ENCODE peak calls at places on chromosomes 4 and X, in five cellular contexts. E is CD8-positive, alpha-beta T cell; Q is fibroblast of lung; D is upper lobe of right lung; H is heart right ventricle. V is an unnamed sample. For H3K4me1 and H3K27me3, the result is how much of the 10 kb centered on the place peaks cover.

GRCh38 chrX:113644426-113644825 is 803.8 kb upstream of the AMOT start:
- DNase-seq in H (no peak), E (no peak), Q (peak), D (no peak), V (no peak)

GRCh38 chrX:144946696-144947095 is 300.6 kb upstream of the SPANXN1 start:
- DNase-seq in D (no peak), Q (no peak), H (no peak), E (no peak), V (no peak)

GRCh38 chr4:177660223-177660622 is 218.0 kb upstream of the AGA start:
- DNase-seq in E (no peak), Q (no peak), D (no peak), H (no peak), V (no peak)

GRCh38 chrX:1686642-1687041 is 71.8 kb downstream of the ASMT start:
- DNase-seq in Q (peak), H (no peak), E (no peak), D (no peak), V (no peak)

GRCh38 chrX:124555036-124555595 is 208.8 kb downstream of the SH2D1A start:
- DNase-seq in D (no peak), Q (peak), H (no peak), E (no peak), V (no peak)

GRCh38 chr4:82201805-82202636 is 171.8 kb downstream of the HNRNPD start:
- DNase-seq in D (no peak), Q (peak), E (peak), H (no peak), V (no peak)

GRCh38 chrX:33188286-33188685 is 23.1 kb downstream of the DMD start:
- DNase-seq in H (no peak), E (no peak), D (no peak), Q (no peak), V (no peak)

GRCh38 chrX:10608099-10608498 is 12.3 kb downstream of the MID1 start:
- DNase-seq in Q (peak), H (no peak), D (no peak), E (no peak), V (no peak)

GRCh38 chr4:112170451-112170993 is 25.3 kb downstream of the FAM241A start:
- DNase-seq in E (no peak), D (no peak), Q (peak), H (no peak), V (no peak)

GRCh38 chrX:24149346-24150050 is at the start of gene ZFX:
- DNase-seq in H (peak), Q (peak), E (peak), D (peak), V (no peak)

GRCh38 chr4:176400816-176401461 is 81.2 kb downstream of the SPCS3 start:
- DNase-seq in H (no peak), D (no peak), E (no peak), Q (peak), V (no peak)

GRCh38 chr4:122879001-122879400 is 43.4 kb downstream of the NUDT6 start:
- DNase-seq in D (no peak), H (no peak), Q (peak), E (no peak), V (no peak)

GRCh38 chrX:18899796-18900380 is 84.0 kb downstream of the PHKA2 start:
- DNase-seq in D (no peak), E (no peak), H (no peak), Q (peak), V (no peak)

GRCh38 chrX:123788744-123789143 is 55.9 kb upstream of the THOC2 start:
- DNase-seq in H (no peak), E (no peak), Q (no peak), D (no peak), V (no peak)

GRCh38 chrX:120514236-120514635 is 45.1 kb upstream of the LAMP2 start:
- DNase-seq in H (no peak), E (no peak), D (no peak), Q (peak), V (no peak)

GRCh38 chr4:36280555-36280954 is 861 bp upstream of the DTHD1 start:
- DNase-seq in E (no peak), H (no peak), Q (peak), D (no peak), V (no peak)

GRCh38 chr4:128686032-128686465 is 123.5 kb upstream of the JADE1 start:
- DNase-seq in H (no peak), D (no peak), E (no peak), Q (peak), V (no peak)

GRCh38 chr4:114694770-114695169 is 96.2 kb downstream of the UGT8 start:
- DNase-seq in H (no peak), D (no peak), Q (peak), E (no peak), V (no peak)

GRCh38 chrX:28472926-28473325 is 114.3 kb upstream of the IL1RAPL1 start:
- DNase-seq in H (no peak), D (no peak), E (no peak), Q (no peak), V (no peak)

GRCh38 chrX:1248381-1249061 is 20.1 kb upstream of the CSF2RA start:
- DNase-seq in E (no peak), D (no peak), H (peak), Q (no peak), V (no peak)

GRCh38 chr4:78032446-78032845 is 24.7 kb upstream of the FRAS1 start:
- DNase-seq in D (no peak), H (no peak), Q (no peak), E (no peak), V (no peak)

GRCh38 chrX:153900806-153901752 is 3.4 kb upstream of the AVPR2 start:
- DNase-seq in H (peak), Q (peak), E (peak), D (peak), V (no peak)

GRCh38 chrX:97482901-97483300 is 599.2 kb downstream of the RPA4 start:
- DNase-seq in E (no peak), H (no peak), D (no peak), Q (no peak), V (no peak)

GRCh38 chr4:150139297-150139696 is 61.1 kb downstream of the DCLK2 start:
- DNase-seq in D (no peak), Q (peak), H (no peak), E (no peak), V (no peak)

GRCh38 chr4:128707864-128708263 is 101.6 kb upstream of the JADE1 start:
- DNase-seq in Q (peak), D (no peak), H (no peak), E (no peak), V (no peak)

GRCh38 chr4:81743731-81744465 is 272.2 kb upstream of the RASGEF1B start:
- DNase-seq in D (no peak), H (no peak), Q (no peak), E (no peak), V (no peak)

GRCh38 chr4:174154455-174154854 is 129.0 kb downstream of the FBXO8 start:
- DNase-seq in Q (peak), H (no peak), E (no peak), D (no peak), V (no peak)

GRCh38 chr4:163063891-163064290 is 102.8 kb downstream of the NAF1 start:
- DNase-seq in D (no peak), E (no peak), Q (peak), H (no peak), V (no peak)

GRCh38 chr4:152807294-152807829 is 27.6 kb downstream of the ARFIP1 start:
- DNase-seq in H (no peak), Q (peak), E (no peak), D (no peak), V (no peak)
- TF ChIP-seq CTCF in H (no peak), Q (no peak), E (no peak), D (no peak), V (no peak)

DNA sequence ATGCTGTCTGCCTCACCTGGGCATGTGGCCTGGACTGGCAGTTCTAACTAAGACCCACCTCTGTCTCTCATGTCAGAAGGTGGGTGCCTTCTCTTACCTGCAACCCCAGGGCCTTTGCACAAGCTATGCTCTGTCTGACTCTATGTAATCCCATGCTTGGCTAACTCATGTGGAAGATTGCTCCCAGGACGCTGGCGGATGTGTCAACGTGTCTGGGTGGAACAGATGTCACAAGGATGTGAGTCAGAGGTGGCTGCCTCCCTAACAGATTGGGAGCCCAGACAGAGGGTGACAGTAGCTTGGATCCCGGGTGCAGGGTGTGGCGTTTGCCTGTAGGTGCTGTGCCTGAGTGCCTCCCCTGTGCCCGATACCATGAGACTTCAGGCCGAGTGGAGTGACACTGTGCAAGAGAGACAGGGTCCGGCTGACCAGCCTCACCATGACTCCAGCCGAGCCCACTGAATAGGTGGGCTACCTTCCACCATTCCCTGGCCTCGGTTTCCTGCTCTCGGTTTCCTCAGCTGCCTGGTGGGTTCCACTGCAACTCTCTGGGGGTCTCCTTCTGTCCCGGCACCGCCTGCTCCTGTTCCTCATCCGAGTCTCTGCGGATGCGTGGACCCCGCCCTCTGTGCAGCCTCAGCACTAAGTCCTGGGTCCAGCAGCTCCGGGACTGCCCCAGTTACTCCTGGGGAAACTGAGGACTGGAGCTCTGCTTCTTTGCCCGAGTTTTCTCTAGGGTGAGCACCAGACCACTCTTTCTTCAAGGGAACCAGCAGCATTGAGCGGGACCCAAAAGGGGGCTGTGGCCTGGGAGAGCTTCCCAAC is 11.0 kb downstream of the SH3BP2 start:
- DNase-seq in H (peak), D (peak), E (no peak), Q (no peak), V (no peak)
- H3K4me1 ChIP-seq in H (half or more), D (half or more), E (under half), Q (under half), V (under half)

DNA sequence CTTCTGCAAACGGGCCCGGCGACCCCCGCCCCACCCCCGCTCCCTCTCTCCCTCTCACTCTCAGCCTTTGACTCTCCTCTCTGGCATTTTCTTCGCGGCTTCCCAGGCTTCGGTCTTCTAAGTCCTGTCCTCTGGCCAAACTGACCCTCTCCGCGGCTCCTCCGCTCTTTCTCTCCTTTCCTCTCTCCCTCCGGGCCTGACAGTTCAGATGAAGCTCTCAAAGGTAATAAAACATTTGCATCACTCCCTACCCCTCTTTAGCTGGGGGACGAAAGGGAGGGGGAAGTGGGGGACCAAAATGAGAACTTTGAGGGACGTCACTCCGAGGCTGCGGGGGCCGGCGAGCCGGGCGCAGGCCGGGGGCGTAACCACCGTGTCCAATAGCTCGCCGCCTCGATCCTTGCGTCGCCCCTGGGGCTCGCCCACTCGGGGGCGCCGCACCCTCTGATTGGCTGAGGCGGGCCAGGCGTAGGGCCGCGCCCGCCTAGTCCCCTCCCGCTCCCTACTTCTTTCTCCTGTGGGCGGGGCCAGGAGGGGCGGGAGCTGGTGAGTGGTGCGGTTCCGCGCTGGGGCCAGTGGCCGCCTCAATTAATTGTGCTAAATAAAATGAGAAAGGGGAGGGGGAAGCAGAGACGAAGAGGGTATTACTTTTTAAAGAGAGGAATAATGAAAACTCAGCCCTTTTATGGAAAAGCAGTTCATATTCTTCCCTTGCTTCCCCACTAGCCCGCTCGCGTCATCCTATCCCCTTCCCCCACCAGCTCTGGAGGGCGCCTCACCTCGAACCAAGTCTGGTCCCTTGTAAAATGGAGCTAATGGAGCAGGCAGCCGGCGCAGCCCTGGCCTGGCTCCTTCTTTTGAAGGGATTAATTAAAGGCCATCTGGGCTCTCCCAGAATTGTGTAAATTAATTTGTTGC is at the start of gene NKX6-1:
- DNase-seq in D (peak), H (no peak), Q (peak), E (no peak), V (peak)
- H3K27me3 ChIP-seq in D (half or more), H (half or more), Q (half or more), E (half or more), V (under half)

GRCh38 chrX:13598877-13599276 is 29.5 kb downstream of the EGFL6 start:
- DNase-seq in E (no peak), D (no peak), H (no peak), Q (no peak), V (no peak)
- TF ChIP-seq CTCF in E (no peak), D (no peak), H (no peak), Q (peak), V (no peak)

DNA sequence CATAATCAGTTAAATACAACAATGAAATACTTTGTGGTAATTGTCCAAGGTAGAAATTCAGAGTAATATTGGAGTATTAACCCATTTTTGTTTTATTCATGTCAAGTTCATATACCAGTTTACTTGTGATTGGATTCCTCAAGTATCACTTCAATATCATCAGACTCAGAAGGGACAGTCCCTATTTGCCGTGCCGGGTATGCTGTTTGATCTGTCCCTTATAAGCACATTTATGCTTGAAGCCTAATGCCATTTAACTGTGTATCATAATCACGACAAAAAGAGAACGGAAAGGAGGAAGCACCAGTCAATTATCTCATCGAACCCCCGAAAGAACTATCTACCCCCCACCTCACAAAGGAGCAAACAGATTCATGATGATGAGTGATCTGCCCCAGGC is 171.0 kb upstream of the TBL1X start:
- DNase-seq in E (no peak), H (no peak), D (no peak), Q (no peak), V (no peak)
- H3K4me1 ChIP-seq in E (under half), H (under half), D (under half), Q (under half), V (under half)

GRCh38 chrX:107449490-107450175 is at the start of gene FRMPD3:
- DNase-seq in D (no peak), E (no peak), H (no peak), Q (no peak), V (no peak)
- H3K27me3 ChIP-seq in D (under half), E (under half), H (under half), Q (under half), V (under half)

GRCh38 chr4:65190780-65191179 is 479.5 kb downstream of the EPHA5 start:
- DNase-seq in D (no peak), Q (no peak), E (no peak), H (no peak), V (no peak)

GRCh38 chr4:65193985-65194384 is 476.3 kb downstream of the EPHA5 start:
- DNase-seq in E (no peak), D (no peak), Q (no peak), H (no peak), V (no peak)

GRCh38 chr4:65195666-65196065 is 474.6 kb downstream of the EPHA5 start:
- DNase-seq in Q (no peak), E (no peak), D (no peak), H (no peak), V (no peak)

GRCh38 chr4:65195002-65195401 is 475.3 kb downstream of the EPHA5 start:
- DNase-seq in H (no peak), E (no peak), Q (no peak), D (no peak), V (no peak)
- TF ChIP-seq CTCF in H (no peak), E (no peak), Q (no peak), D (no peak), V (no peak)

DNA sequence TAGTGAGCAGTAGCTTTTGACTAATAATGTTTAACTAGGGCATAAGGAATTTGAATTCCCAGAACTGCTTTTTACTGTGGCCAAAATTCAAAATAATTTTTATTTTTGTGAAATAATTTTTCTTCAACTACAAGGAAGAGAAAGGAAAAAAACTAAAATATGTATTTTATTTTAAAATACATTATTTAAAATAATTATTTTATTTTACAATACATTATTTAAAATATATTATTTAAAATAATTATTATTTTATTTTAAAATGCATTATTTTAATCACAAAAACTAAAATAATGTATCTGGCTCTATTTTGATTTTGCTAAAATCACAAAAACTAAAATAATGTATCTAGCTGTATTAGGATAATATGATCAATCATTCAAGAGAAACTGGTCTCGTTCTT is 210.4 kb downstream of the RELL1 start:
- DNase-seq in H (no peak), Q (no peak), D (no peak), E (no peak), V (no peak)
- H3K4me1 ChIP-seq in H (under half), Q (under half), D (under half), E (under half), V (under half)

GRCh38 chr4:186345184-186345583 is 79.2 kb downstream of the F11 start:
- DNase-seq in Q (no peak), E (no peak), H (no peak), D (no peak), V (no peak)
- H3K27me3 ChIP-seq in Q (under half), E (under half), H (under half), D (under half), V (under half)